ENCODE peak calls at places on chromosome 7, in seven cellular contexts. T, J, I, P, A, N and L are unnamed samples.

GRCh38 chr7:131882321-131882720 is 325.9 kb upstream of the PODXL start:
- DNase-seq in T (no peak), J (no peak), I (no peak), P (peak), A (no peak), N (no peak), L (no peak)

GRCh38 chr7:17674166-17674955 is 265.9 kb downstream of the SNX13 start:
- DNase-seq in T (no peak), J (no peak), I (no peak), P (no peak), A (no peak), N (no peak), L (no peak)

GRCh38 chr7:71860572-71860971 is 551.6 kb downstream of the CALN1 start:
- DNase-seq in T (no peak), J (no peak), I (no peak), P (no peak), A (no peak), N (no peak), L (no peak)

GRCh38 chr7:112989531-112989930 is 97.1 kb downstream of the GPR85 start:
- DNase-seq in T (no peak), J (no peak), I (no peak), P (no peak), A (no peak), N (no peak), L (no peak)

GRCh38 chr7:74061840-74062539 is 21.6 kb upstream of the LIMK1 start:
- DNase-seq in T (peak), J (no peak), I (peak), P (no peak), A (peak), N (no peak), L (peak)

GRCh38 chr7:135923700-135924261 is 53.4 kb downstream of the MTPN start:
- DNase-seq in T (no peak), J (no peak), I (peak), P (no peak), A (no peak), N (no peak), L (no peak)

GRCh38 chr7:98930921-98931320 is 52.6 kb downstream of the TRRAP start:
- DNase-seq in T (no peak), J (no peak), I (peak), P (no peak), A (no peak), N (no peak), L (no peak)

GRCh38 chr7:83036721-83037380 is 125.8 kb downstream of the PCLO start:
- DNase-seq in T (no peak), J (no peak), I (no peak), P (no peak), A (no peak), N (no peak), L (no peak)

GRCh38 chr7:130732980-130733865 is 784 bp downstream of the KLF14 start:
- DNase-seq in T (no peak), J (peak), I (no peak), P (peak), A (peak), N (no peak), L (no peak)
- H3K4me3 ChIP-seq in T (peak), J (peak), I (peak), P (peak), A (peak), N (peak), L (peak)

GRCh38 chr7:94183289-94183749 is 179.2 kb upstream of the BET1 start:
- DNase-seq in T (no peak), J (no peak), I (peak), P (peak), A (no peak), N (peak), L (no peak)
- H3K27ac ChIP-seq in T (peak), J (no peak), I (peak), P (peak), A (no peak), N (peak), L (peak)

DNA sequence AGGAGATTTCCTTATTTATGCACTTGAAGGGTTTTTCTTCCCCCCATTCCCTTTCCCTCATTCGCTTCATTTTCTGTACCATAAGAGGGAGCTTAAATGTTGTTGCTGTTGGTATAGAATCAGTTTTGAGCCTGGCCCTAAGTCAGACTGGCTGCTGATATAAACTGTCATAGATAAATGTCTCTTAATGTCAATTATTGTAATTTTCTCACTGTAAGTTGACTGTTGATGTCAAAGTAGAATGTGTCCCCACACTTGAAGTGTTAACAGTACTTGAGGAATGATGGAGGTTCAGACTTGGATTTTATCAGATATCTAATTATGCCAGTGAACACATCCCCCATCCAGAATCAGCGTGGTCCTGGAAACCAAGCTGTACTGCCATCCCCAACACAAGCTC is 87.8 kb downstream of the PRR15 start:
- DNase-seq in T (no peak), J (no peak), I (no peak), P (no peak), A (no peak), N (no peak), L (no peak)
- TF ChIP-seq POLR2AphosphoS5 in T (no peak), J (no peak), I (no peak), P (no peak), A (no peak), N (no peak), L (no peak)

GRCh38 chr7:155459133-155459866 is 1.4 kb downstream of the EN2 start:
- DNase-seq in T (no peak), J (no peak), I (no peak), P (peak), A (no peak), N (no peak), L (no peak)
- H3K4me3 ChIP-seq in T (peak), J (peak), I (no peak), P (peak), A (no peak), N (peak), L (peak)

GRCh38 chr7:105001652-105002184 is 12.3 kb upstream of the KMT2E start:
- DNase-seq in T (no peak), J (no peak), I (no peak), P (no peak), A (no peak), N (no peak), L (no peak)
- H3K27ac ChIP-seq in T (no peak), J (no peak), I (no peak), P (no peak), A (no peak), N (no peak), L (no peak)

GRCh38 chr7:22200777-22201176 is 156.2 kb downstream of the RAPGEF5 start:
- DNase-seq in T (no peak), J (no peak), I (no peak), P (no peak), A (no peak), N (no peak), L (no peak)
- TF ChIP-seq POLR2AphosphoS5 in T (no peak), J (no peak), I (no peak), P (no peak), A (no peak), N (no peak), L (no peak)